ENCODE peak calls at places on chromosome 16, in seven cellular contexts. Y is IMR-90, Z is H9, T is H1, D is neuronal stem cell, U is mesendoderm, B is trophoblast cell. S is an unnamed sample.

GRCh38 chr16:17302620-17303019 is 168.1 kb downstream of the XYLT1 start:
- DNase-seq in T (no peak), Z (no peak), D (no peak), B (no peak), U (no peak), Y (no peak), S (no peak)

GRCh38 chr16:19130852-19131808 is 17.4 kb downstream of the ITPRIPL2 start:
- DNase-seq in Y (peak), T (no peak), D (no peak), B (no peak), Z (no peak), U (peak), S (peak)

GRCh38 chr16:88005148-88005547 is 53.9 kb downstream of the BANP start:
- DNase-seq in Y (no peak), U (peak), T (peak), Z (peak), D (no peak), B (no peak), S (no peak)

GRCh38 chr16:85916141-85916890 is 17.4 kb downstream of the IRF8 start:
- DNase-seq in T (no peak), Z (no peak), B (peak), D (no peak), U (no peak), Y (no peak), S (no peak)

GRCh38 chr16:83928341-83929055 is 24.5 kb upstream of the OSGIN1 start:
- DNase-seq in U (peak), T (no peak), Y (peak), B (peak), D (no peak), Z (no peak), S (peak)

GRCh38 chr16:51418258-51418657 is 267.2 kb upstream of the SALL1 start:
- DNase-seq in T (no peak), B (no peak), Y (no peak), U (no peak), Z (no peak), D (peak), S (no peak)

GRCh38 chr16:6600167-6600566 is 732.5 kb upstream of the RBFOX1 start:
- DNase-seq in B (no peak), Z (no peak), T (no peak), D (no peak), Y (no peak), U (no peak), S (no peak)

GRCh38 chr16:71723537-71724319 is 773 bp downstream of the PHLPP2 start:
- DNase-seq in T (peak), Z (peak), B (peak), U (peak), Y (peak), D (peak), S (peak)

GRCh38 chr16:53282975-53283946 is 151.0 kb upstream of the RBL2 start:
- DNase-seq in U (peak), Z (no peak), T (no peak), Y (peak), D (peak), B (no peak), S (peak)

GRCh38 chr16:48409839-48410610 is 24.8 kb upstream of the SIAH1 start:
- DNase-seq in Y (peak), D (no peak), Z (no peak), B (peak), U (no peak), T (no peak), S (peak)

GRCh38 chr16:87463722-87464690 is 28.8 kb downstream of the ZCCHC14 start:
- DNase-seq in T (no peak), Z (no peak), Y (peak), D (no peak), U (no peak), B (peak), S (peak)

GRCh38 chr16:4369006-4369766 is 2.5 kb upstream of the VASN start:
- DNase-seq in Z (no peak), D (no peak), Y (peak), B (no peak), T (no peak), U (no peak), S (no peak)

GRCh38 chr16:78137782-78138616 is 38.5 kb downstream of the WWOX start:
- DNase-seq in B (no peak), D (no peak), Y (no peak), U (no peak), Z (no peak), T (no peak), S (no peak)

GRCh38 chr16:4693956-4694663 is 748 bp downstream of the NUDT16L1 start:
- DNase-seq in U (peak), T (no peak), Z (peak), B (no peak), Y (peak), D (no peak), S (peak)

GRCh38 chr16:88560722-88561484 is 9.3 kb upstream of the ZC3H18 start:
- DNase-seq in D (peak), Y (peak), Z (peak), T (peak), B (no peak), U (peak), S (peak)

GRCh38 chr16:89905511-89906140 is 13.0 kb upstream of the MC1R start:
- DNase-seq in U (no peak), T (no peak), D (no peak), Y (no peak), B (peak), Z (no peak), S (peak)

GRCh38 chr16:82263456-82264159 is 93.6 kb upstream of the MPHOSPH6 start:
- DNase-seq in D (peak), Z (peak), Y (peak), B (peak), T (peak), U (peak), S (peak)

GRCh38 chr16:27483624-27484023 is 66.1 kb downstream of the GTF3C1 start:
- DNase-seq in D (no peak), B (no peak), T (no peak), Y (no peak), Z (no peak), U (no peak), S (no peak)

GRCh38 chr16:87538594-87538993 is 45.8 kb upstream of the ZCCHC14 start:
- DNase-seq in U (no peak), D (no peak), Y (peak), Z (no peak), B (no peak), T (no peak), S (no peak)

GRCh38 chr16:27935076-27935475 is 128.4 kb downstream of the GSG1L start:
- DNase-seq in B (no peak), U (no peak), Y (no peak), Z (no peak), D (no peak), T (no peak), S (no peak)

GRCh38 chr16:71526111-71526998 is at the start of gene CHST4:
- DNase-seq in Y (peak), D (peak), B (peak), U (peak), Z (peak), T (peak), S (peak)

GRCh38 chr16:19527161-19527560 is 3.4 kb downstream of the CCP110 start:
- DNase-seq in D (no peak), U (no peak), B (no peak), Z (no peak), Y (no peak), T (no peak), S (no peak)

GRCh38 chr16:85615014-85615851 is 2.1 kb downstream of the GSE1 start:
- DNase-seq in Y (no peak), U (peak), Z (peak), D (peak), T (peak), B (peak), S (peak)

GRCh38 chr16:76484020-76484419 is 206.8 kb downstream of the CNTNAP4 start:
- DNase-seq in T (no peak), D (no peak), U (no peak), Z (no peak), B (no peak), Y (no peak), S (no peak)

GRCh38 chr16:2095918-2096582 is 39.6 kb downstream of the PKD1 start:
- DNase-seq in T (no peak), D (no peak), U (no peak), B (peak), Y (no peak), Z (no peak), S (no peak)
- H2BK5ac ChIP-seq in T (no peak), D (no peak), U (no peak), B (no peak), Y (no peak), Z (no peak), S (no peak)

DNA sequence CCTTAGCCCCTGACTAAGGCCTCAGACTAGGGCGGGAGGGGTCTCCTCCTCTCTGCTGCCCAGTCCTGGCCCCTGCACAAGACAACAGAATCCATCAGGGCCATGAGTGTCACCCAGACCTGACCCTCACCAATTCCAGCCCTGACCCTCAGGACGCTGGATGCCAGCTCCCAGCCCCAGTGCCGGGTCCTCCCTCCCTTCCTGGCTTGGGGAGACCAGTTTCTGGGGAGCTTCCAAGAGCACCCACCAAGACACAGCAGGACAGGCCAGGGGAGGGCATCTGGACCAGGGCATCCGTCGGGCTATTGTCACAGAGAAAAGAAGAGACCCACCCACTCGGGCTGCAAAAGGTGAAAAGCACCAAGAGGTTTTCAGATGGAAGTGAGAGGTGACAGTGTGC is 12.7 kb downstream of the CES3 start:
- DNase-seq in B (no peak), U (no peak), Y (no peak), T (no peak), Z (no peak), D (no peak), S (no peak)
- H4K8ac ChIP-seq in B (no peak), U (no peak), Y (no peak), T (peak), Z (no peak), D (no peak), S (no peak)

GRCh38 chr16:31063495-31063842 is 10.6 kb downstream of the ZNF668 start:
- DNase-seq in U (peak), Z (peak), B (no peak), T (no peak), D (no peak), Y (no peak), S (no peak)
- H3K27ac ChIP-seq in U (no peak), Z (no peak), B (no peak), T (no peak), D (no peak), Y (no peak), S (no peak)

GRCh38 chr16:74143171-74143570 is 153.4 kb upstream of the PSMD7 start:
- DNase-seq in Y (no peak), B (no peak), U (no peak), Z (no peak), T (no peak), D (no peak), S (no peak)
- H2BK5ac ChIP-seq in Y (no peak), B (no peak), U (no peak), Z (no peak), T (no peak), D (no peak), S (no peak)

GRCh38 chr16:23668225-23668624 is 10.5 kb upstream of the PLK1 start:
- DNase-seq in Z (no peak), T (no peak), Y (peak), U (no peak), D (no peak), B (no peak), S (peak)
- H4K8ac ChIP-seq in Z (no peak), T (no peak), Y (no peak), U (no peak), D (no peak), B (no peak), S (no peak)

GRCh38 chr16:15576960-15577958 is 65.7 kb downstream of the MARF1 start:
- DNase-seq in T (no peak), Z (no peak), D (no peak), Y (no peak), U (no peak), B (no peak), S (no peak)
- H3K27ac ChIP-seq in T (no peak), Z (no peak), D (no peak), Y (no peak), U (no peak), B (no peak), S (no peak)

GRCh38 chr16:9469512-9469911 is 378.1 kb downstream of the HAPSTR1 start:
- DNase-seq in T (no peak), U (no peak), Z (no peak), D (no peak), Y (no peak), B (peak), S (no peak)
- H2BK5ac ChIP-seq in T (no peak), U (no peak), Z (no peak), D (no peak), Y (no peak), B (no peak), S (no peak)

DNA sequence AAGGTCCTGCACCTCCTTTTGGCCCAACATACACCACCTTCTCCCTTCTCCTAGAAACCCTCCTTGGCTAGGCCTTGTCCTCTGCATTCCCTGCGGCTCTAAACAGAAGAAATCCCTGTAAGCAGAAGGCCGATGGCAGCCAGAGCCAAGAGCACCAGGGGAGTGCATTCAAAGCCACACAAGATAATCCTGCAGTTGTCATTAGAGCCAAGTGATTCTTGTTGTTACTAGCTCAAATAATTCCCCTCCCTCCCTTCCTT is 6.0 kb downstream of the PRSS36 start:
- DNase-seq in Y (no peak), U (no peak), Z (no peak), T (no peak), D (no peak), B (no peak), S (no peak)
- H4K8ac ChIP-seq in Y (no peak), U (no peak), Z (no peak), T (no peak), D (no peak), B (no peak), S (peak)

GRCh38 chr16:57058291-57058861 is 34.0 kb upstream of the CPNE2 start:
- DNase-seq in B (peak), Z (no peak), U (no peak), D (no peak), Y (no peak), T (no peak), S (no peak)

GRCh38 chr16:57064995-57065394 is 27.4 kb upstream of the CPNE2 start:
- DNase-seq in T (no peak), B (no peak), Z (no peak), D (no peak), U (no peak), Y (no peak), S (no peak)

GRCh38 chr16:57060323-57061083 is 31.9 kb upstream of the CPNE2 start:
- DNase-seq in U (no peak), T (no peak), Y (no peak), B (no peak), D (no peak), Z (no peak), S (no peak)

GRCh38 chr16:57062329-57062728 is 30.1 kb upstream of the CPNE2 start:
- DNase-seq in Z (no peak), B (no peak), U (no peak), D (no peak), Y (no peak), T (no peak), S (peak)

GRCh38 chr16:57061084-57061905 is 31.1 kb upstream of the CPNE2 start:
- DNase-seq in D (no peak), Y (peak), T (no peak), U (no peak), B (peak), Z (no peak), S (peak)
- H3K27ac ChIP-seq in D (no peak), Y (no peak), T (no peak), U (no peak), B (no peak), Z (no peak), S (no peak)

DNA sequence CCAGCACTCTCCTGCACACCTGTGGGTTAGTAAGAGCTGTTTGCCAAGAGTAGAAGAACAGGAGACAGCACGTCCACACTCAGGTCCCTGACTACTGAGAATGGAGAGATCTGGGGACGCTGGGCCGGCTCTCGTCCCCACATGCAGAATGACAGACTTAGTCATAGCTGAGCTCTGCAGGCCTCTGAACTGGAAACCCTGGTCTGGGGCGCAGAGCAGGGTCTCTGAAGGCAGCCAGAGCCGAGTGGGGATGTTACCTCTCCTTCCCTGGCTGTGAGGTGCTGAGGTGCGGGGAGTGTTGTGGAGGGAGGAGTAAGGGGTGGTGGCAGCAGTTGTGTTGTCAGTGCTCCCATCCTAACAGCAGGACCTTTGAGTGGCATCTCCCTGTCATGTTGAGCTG is 7.2 kb upstream of the JPT2 start:
- DNase-seq in B (no peak), T (no peak), Z (no peak), Y (no peak), D (no peak), U (no peak), S (no peak)
- H2BK5ac ChIP-seq in B (no peak), T (no peak), Z (no peak), Y (no peak), D (no peak), U (no peak), S (no peak)